ENCODE peak calls at places on chromosomes 13 and 19, in four cellular contexts. A is iPS DF 6.9, B is tibial nerve, D is colonic mucosa. J is an unnamed sample.

GRCh38 chr13:50123862-50124535 is 108.8 kb downstream of the KCNRG start:
- DNase-seq in D (peak; percentile 74), A (no peak), B (peak; percentile 47), J (peak; percentile 93)

GRCh38 chr13:103299079-103299478 is 232.9 kb upstream of the SLC10A2 start:
- DNase-seq in B (no peak), D (peak; percentile 56), A (peak; percentile 29), J (no peak)

GRCh38 chr19:42401365-42402303 is 11.5 kb upstream of the CNFN start:
- DNase-seq in A (no peak), B (peak; percentile 78), D (peak; percentile 85), J (no peak)

GRCh38 chr19:48646192-48646911 is 365 bp upstream of the CA11 start:
- DNase-seq in D (peak; percentile 89), B (peak; percentile 73), A (peak; percentile 83), J (no peak)

GRCh38 chr19:17103177-17103576 is 27.6 kb downstream of the MYO9B start:
- DNase-seq in A (peak; percentile 41), D (no peak), B (no peak), J (no peak)

GRCh38 chr13:41603917-41604316 is 146.6 kb downstream of the RGCC start:
- DNase-seq in D (no peak), B (no peak), A (no peak), J (no peak)

GRCh38 chr19:51701468-51702100 is 8.5 kb downstream of the SPACA6 start:
- DNase-seq in D (no peak), B (no peak), A (no peak), J (no peak)

GRCh38 chr13:25169356-25169755 is 2.7 kb downstream of the AMER2 start:
- DNase-seq in B (no peak), D (no peak), A (no peak), J (no peak)

GRCh38 chr19:4537953-4538600 is 1.8 kb downstream of the LRG1 start:
- DNase-seq in D (no peak), A (no peak), B (no peak), J (no peak)

GRCh38 chr13:79593121-79593520 is 112.2 kb downstream of the NDFIP2 start:
- DNase-seq in D (no peak), B (no peak), A (no peak), J (no peak)

GRCh38 chr19:48644839-48645651 is 942 bp downstream of the CA11 start:
- DNase-seq in A (no peak), D (peak; percentile 75), B (peak; percentile 66), J (no peak)

GRCh38 chr13:23140492-23140891 is 40.3 kb upstream of the SGCG start:
- DNase-seq in A (no peak), D (no peak), B (no peak), J (no peak)

GRCh38 chr19:33521480-33522370 is at the start of gene PEPD:
- DNase-seq in B (peak; percentile 87), D (peak; percentile 92), A (peak; percentile 75), J (peak; percentile 58)

GRCh38 chr19:13633109-13633508 is 126.8 kb upstream of the CACNA1A start:
- DNase-seq in A (no peak), B (no peak), D (peak; percentile 89), J (no peak)

GRCh38 chr13:39734952-39735351 is 79.5 kb downstream of the COG6 start:
- DNase-seq in D (no peak), A (no peak), B (no peak), J (no peak)

GRCh38 chr13:85603735-85604134 is 195.5 kb downstream of the SLITRK6 start:
- DNase-seq in D (no peak), A (no peak), B (no peak), J (no peak)

GRCh38 chr13:75180805-75181455 is 301.0 kb downstream of the TBC1D4 start:
- DNase-seq in A (no peak), B (no peak), D (no peak), J (no peak)

GRCh38 chr13:27658569-27658968 is 36.9 kb downstream of the POLR1D start:
- DNase-seq in D (no peak), B (no peak), A (no peak), J (no peak)

GRCh38 chr13:28541966-28542365 is 47.0 kb upstream of the FLT1 start:
- DNase-seq in A (no peak), D (no peak), B (no peak), J (no peak)

GRCh38 chr13:29704648-29705047 is 109.2 kb upstream of the SLC7A1 start:
- DNase-seq in A (no peak), B (no peak), D (no peak), J (no peak)

GRCh38 chr13:26075498-26075897 is 23.7 kb upstream of the SHISA2 start:
- DNase-seq in D (no peak), B (no peak), A (no peak), J (no peak)

GRCh38 chr19:40745402-40745780 is 4.9 kb downstream of the ACTMAP start:
- DNase-seq in A (no peak), B (no peak), D (no peak), J (no peak)

GRCh38 chr13:113845055-113845454 is 18.8 kb downstream of the GAS6 start:
- DNase-seq in A (no peak), D (no peak), B (no peak), J (no peak)

GRCh38 chr19:51702103-51702753 is 9.1 kb downstream of the SPACA6 start:
- DNase-seq in B (peak; percentile 82), A (peak; percentile 47), D (peak; percentile 78), J (no peak)

GRCh38 chr19:16944626-16945363 is 56.0 kb downstream of the F2RL3 start:
- DNase-seq in D (no peak), B (no peak), A (no peak), J (no peak)

GRCh38 chr19:16367269-16367683 is 42.6 kb downstream of the KLF2 start:
- DNase-seq in D (no peak), B (no peak), A (no peak), J (no peak)

GRCh38 chr13:98405690-98406344 is 171.1 kb downstream of the STK24 start:
- DNase-seq in B (no peak), A (no peak), D (no peak), J (no peak)

GRCh38 chr13:113758651-113759524 is at the start of gene TMEM255B:
- DNase-seq in D (peak; percentile 92), A (no peak), B (peak; percentile 69), J (peak; percentile 32)

GRCh38 chr13:92896842-92897241 is 329.8 kb upstream of the GPC6 start:
- DNase-seq in A (no peak), B (no peak), D (no peak), J (no peak)

GRCh38 chr19:35458821-35459391 is 10.8 kb downstream of the FFAR2 start:
- DNase-seq in D (peak; percentile 28), A (no peak), B (no peak), J (no peak)

GRCh38 chr19:43224855-43225253 is 19.4 kb upstream of the PSG4 start:
- DNase-seq in D (no peak), A (no peak), B (no peak), J (no peak)

GRCh38 chr13:100129605-100130004 is 40.7 kb downstream of the PCCA start:
- DNase-seq in B (no peak), A (no peak), D (no peak), J (no peak)

GRCh38 chr19:50230379-50231351 is 27.2 kb downstream of the MYH14 start:
- DNase-seq in D (no peak), A (no peak), B (no peak), J (no peak)

GRCh38 chr19:13597625-13598024 is 91.3 kb upstream of the CACNA1A start:
- DNase-seq in B (no peak), A (no peak), D (peak; percentile 48), J (no peak)

GRCh38 chr19:10338940-10339339 is 484 bp downstream of the ICAM3 start:
- DNase-seq in A (no peak), D (no peak), B (no peak), J (no peak)
- H3K4me3 ChIP-seq in A (no peak overlapping the region), D (peak overlapping the region; percentile 14), B (no peak overlapping the region), J (peak overlapping the region; percentile 53)

DNA sequence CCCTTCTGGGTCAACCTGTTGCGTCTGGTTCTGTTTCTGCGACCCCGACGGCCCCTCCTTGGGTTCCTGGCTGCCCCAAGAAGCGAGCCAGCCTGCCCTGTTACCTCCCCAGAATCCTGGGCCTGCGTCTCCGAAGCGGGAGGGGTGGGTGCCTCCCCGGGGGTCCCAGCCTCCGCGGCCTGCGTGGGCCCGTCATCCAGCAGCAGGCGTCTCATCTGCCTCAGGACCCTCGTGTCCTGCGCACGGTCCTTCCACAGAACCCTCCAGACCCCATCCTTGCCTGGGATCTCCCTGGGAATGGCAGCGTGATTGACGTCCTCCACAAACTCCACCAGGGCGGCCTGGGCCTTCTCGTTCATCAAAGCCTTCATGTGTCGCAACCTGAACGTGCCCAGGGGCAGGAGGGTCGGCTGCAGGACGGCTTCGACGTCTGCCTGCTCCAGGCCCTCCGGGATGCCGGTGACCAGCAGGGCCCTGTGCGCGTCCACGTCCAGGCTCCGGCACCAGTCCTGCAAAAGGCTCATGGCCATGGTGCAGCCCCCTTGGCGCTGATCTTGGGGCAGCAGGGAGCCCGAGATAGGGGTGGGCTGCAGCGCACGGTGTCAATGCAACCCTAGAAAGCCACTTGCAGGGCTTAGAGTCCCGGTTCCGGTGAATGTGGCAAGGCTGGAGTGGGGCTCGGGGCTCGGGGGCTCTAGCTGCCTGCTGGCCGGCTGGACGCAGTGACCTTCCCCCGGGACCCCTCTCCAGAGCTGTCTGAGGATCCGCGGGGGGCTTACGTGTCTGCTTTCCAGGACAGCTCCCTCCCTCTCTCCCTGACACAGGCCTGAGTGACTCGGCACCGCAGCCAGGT is 505 bp downstream of the PNMA8B start:
- DNase-seq in A (no peak), B (no peak), D (no peak), J (no peak)
- H3K4me3 ChIP-seq in A (peak overlapping the region; percentile 31), B (no peak overlapping the region), D (peak overlapping the region; percentile 11), J (peak overlapping the region; percentile 24)

GRCh38 chr13:52345631-52346251 is 60.2 kb downstream of the THSD1 start:
- DNase-seq in B (no peak), A (no peak), D (no peak), J (no peak)

GRCh38 chr13:52345048-52345447 is 60.9 kb downstream of the THSD1 start:
- DNase-seq in B (no peak), D (no peak), A (no peak), J (no peak)

GRCh38 chr13:52348081-52348480 is 57.9 kb downstream of the THSD1 start:
- DNase-seq in D (no peak), A (no peak), B (no peak), J (no peak)

GRCh38 chr13:52348983-52349780 is 56.8 kb downstream of the THSD1 start:
- DNase-seq in D (peak; percentile 22), A (no peak), B (no peak), J (no peak)

DNA sequence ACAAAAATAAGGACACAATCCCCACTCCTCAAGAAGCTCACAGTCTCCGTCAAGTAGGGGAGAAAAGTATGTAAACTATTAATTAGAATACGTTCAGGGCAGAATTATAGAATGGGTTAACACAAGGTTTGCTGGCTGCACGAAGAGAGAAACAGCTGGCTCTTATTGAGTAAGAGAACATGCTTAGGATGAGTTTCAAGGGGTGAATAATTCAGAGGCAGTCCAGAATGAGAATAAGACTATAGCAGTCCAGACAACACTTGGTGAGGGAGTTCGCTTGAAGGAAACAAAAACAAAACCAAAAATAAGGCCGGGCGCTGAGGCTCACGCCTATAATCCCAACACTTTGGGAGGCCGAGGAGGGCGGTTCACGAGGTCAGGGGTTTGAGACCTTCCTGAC is 61.9 kb downstream of the THSD1 start:
- DNase-seq in B (no peak), D (no peak), A (no peak), J (no peak)
- H3K4me3 ChIP-seq in B (no peak overlapping the region), D (no peak overlapping the region), A (no peak overlapping the region), J (peak overlapping the region; percentile 10)

DNA sequence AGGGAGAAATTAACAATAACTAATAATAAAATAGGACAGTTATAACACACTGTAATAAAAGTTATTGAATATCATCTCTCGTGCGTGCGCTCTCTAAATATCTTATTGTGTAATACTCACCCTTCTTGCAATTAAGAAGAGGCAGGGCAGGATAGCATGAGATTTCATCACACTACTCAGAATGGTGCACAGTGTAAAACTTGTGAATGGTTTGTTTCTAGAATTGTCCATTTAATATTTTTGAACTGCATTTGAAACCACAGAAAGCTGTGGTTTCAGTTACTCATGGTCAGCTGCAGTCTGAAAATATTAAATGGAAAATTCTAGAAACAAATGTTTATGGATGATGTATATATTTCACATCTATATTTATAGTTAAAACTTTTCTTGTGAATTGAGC is 161.1 kb downstream of the DCT start:
- DNase-seq in B (no peak), D (no peak), A (no peak), J (no peak)
- H3K4me3 ChIP-seq in B (no peak overlapping the region), D (no peak overlapping the region), A (no peak overlapping the region), J (no peak overlapping the region)